ENCODE peak calls at places on chromosomes 1 and 21, in seven cellular contexts. B is OCI-LY7, L is pancreas, G is brain microvascular endothelial cell, C is foreskin fibroblast, O is HFFc6, P is type B pancreatic cell. K is an unnamed sample.
A peak's percentile ranks its signal among the peaks of the same experiment; 100 is the strongest.

GRCh38 chr1:67604778-67605177 is 80.2 kb upstream of the GADD45A start:
- DNase-seq in B (no peak), L (no peak), G (no peak), C (no peak), O (no peak), P (no peak), K (no peak)

GRCh38 chr21:31509108-31510017 is 150.1 kb upstream of the SOD1 start:
- DNase-seq in B (peak; percentile 64), L (no peak), G (peak; percentile 63), C (no peak), O (no peak), P (no peak), K (no peak)

GRCh38 chr1:27436204-27437159 is 44.1 kb downstream of the GPR3 start:
- DNase-seq in B (peak; percentile 66), L (no peak), G (peak; percentile 45), C (peak; percentile 72), O (peak; percentile 42), P (no peak), K (no peak)

GRCh38 chr1:232767381-232768074 is 37.7 kb upstream of the MAP10 start:
- DNase-seq in B (no peak), L (no peak), G (peak; percentile 42), C (peak; percentile 67), O (peak; percentile 6), P (no peak), K (no peak)

GRCh38 chr1:25572708-25573590 is 29.5 kb downstream of the LDLRAP1 start:
- DNase-seq in B (peak; percentile 72), L (no peak), G (peak; percentile 53), C (peak; percentile 84), O (peak; percentile 50), P (peak; percentile 71), K (no peak)

GRCh38 chr1:170704256-170704655 is 40.3 kb downstream of the PRRX1 start:
- DNase-seq in B (no peak), L (no peak), G (no peak), C (peak; percentile 55), O (no peak), P (no peak), K (no peak)

GRCh38 chr1:57124768-57125446 is 159.1 kb upstream of the C8B start:
- DNase-seq in B (no peak), L (no peak), G (peak; percentile 44), C (peak; percentile 23), O (no peak), P (no peak), K (no peak)

GRCh38 chr1:199279872-199280649 is 641.2 kb downstream of the PTPRC start:
- DNase-seq in B (no peak), L (no peak), G (peak; percentile 46), C (peak; percentile 64), O (peak; percentile 43), P (no peak), K (no peak)

GRCh38 chr1:181010789-181011188 is 11.9 kb downstream of the STX6 start:
- DNase-seq in B (no peak), L (no peak), G (peak; percentile 34), C (peak; percentile 59), O (peak; percentile 59), P (no peak), K (no peak)

GRCh38 chr1:225470691-225471452 is 43.0 kb upstream of the LBR start:
- DNase-seq in B (no peak), L (peak; percentile 14), G (no peak), C (no peak), O (no peak), P (no peak), K (no peak)

GRCh38 chr1:111463029-111463683 is 10.6 kb upstream of the C1orf162 start:
- DNase-seq in B (no peak), L (no peak), G (no peak), C (peak; percentile 52), O (no peak), P (no peak), K (no peak)

GRCh38 chr1:156452863-156453262 is 47.7 kb downstream of the MEF2D start:
- DNase-seq in B (no peak), L (no peak), G (no peak), C (no peak), O (no peak), P (no peak), K (no peak)

GRCh38 chr1:168734946-168735345 is 5.9 kb upstream of the DPT start:
- DNase-seq in B (no peak), L (no peak), G (no peak), C (no peak), O (no peak), P (no peak), K (no peak)

GRCh38 chr1:193325771-193326170 is 139.4 kb upstream of the B3GALT2 start:
- DNase-seq in B (no peak), L (no peak), G (no peak), C (no peak), O (no peak), P (no peak), K (no peak)

GRCh38 chr21:35311985-35312384 is 262.9 kb upstream of the RUNX1 start:
- DNase-seq in B (no peak), L (no peak), G (no peak), C (no peak), O (no peak), P (no peak), K (no peak)

GRCh38 chr1:67097305-67097704 is 37.5 kb downstream of the C1orf141 start:
- DNase-seq in B (no peak), L (no peak), G (no peak), C (no peak), O (no peak), P (no peak), K (no peak)

GRCh38 chr1:42937141-42937696 is 21.4 kb downstream of the SLC2A1 start:
- DNase-seq in B (no peak), L (no peak), G (peak; percentile 38), C (peak; percentile 89), O (peak; percentile 69), P (no peak), K (no peak)

GRCh38 chr1:8424539-8425116 is 106.7 kb downstream of the SLC45A1 start:
- DNase-seq in B (peak; percentile 90), L (peak; percentile 62), G (no peak), C (peak; percentile 50), O (no peak), P (no peak), K (no peak)

GRCh38 chr1:185245466-185245865 is 71.6 kb downstream of the IVNS1ABP start:
- DNase-seq in B (no peak), L (no peak), G (no peak), C (peak; percentile 49), O (peak; percentile 55), P (no peak), K (no peak)
- TF ChIP-seq CTCF in B (no peak), L (no peak), G (no peak), C (no peak), O (no peak), P (no peak), K (no peak)

GRCh38 chr21:39153373-39153772 is 29.9 kb downstream of the PSMG1 start:
- DNase-seq in B (peak; percentile 10), L (no peak), G (no peak), C (peak; percentile 20), O (no peak), P (no peak), K (no peak)
- TF ChIP-seq CTCF in B (peak; percentile 69), L (peak; percentile 12), G (peak; percentile 81), C (peak; percentile 56), O (peak; percentile 74), P (peak; percentile 67), K (peak; percentile 29)

GRCh38 chr1:145901312-145902021 is 8.4 kb downstream of the ITGA10 start:
- DNase-seq in B (no peak), L (no peak), G (no peak), C (no peak), O (no peak), P (no peak), K (no peak)
- TF ChIP-seq CTCF in B (no peak), L (no peak), G (peak; percentile 31), C (peak; percentile 6), O (no peak), P (no peak), K (no peak)

GRCh38 chr1:70486676-70487470 is 75.8 kb downstream of the CTH start:
- DNase-seq in B (no peak), L (peak; percentile 45), G (peak; percentile 88), C (peak; percentile 92), O (peak; percentile 79), P (no peak), K (no peak)

GRCh38 chr1:70485624-70486023 is 74.6 kb downstream of the CTH start:
- DNase-seq in B (no peak), L (no peak), G (no peak), C (no peak), O (no peak), P (no peak), K (no peak)

GRCh38 chr1:70487471-70487840 is 76.4 kb downstream of the CTH start:
- DNase-seq in B (no peak), L (no peak), G (no peak), C (no peak), O (no peak), P (no peak), K (no peak)

GRCh38 chr1:70490153-70490552 is 79.1 kb downstream of the CTH start:
- DNase-seq in B (no peak), L (no peak), G (no peak), C (no peak), O (no peak), P (no peak), K (no peak)

GRCh38 chr1:70487910-70488665 is 77.0 kb downstream of the CTH start:
- DNase-seq in B (peak; percentile 56), L (peak; percentile 25), G (peak; percentile 30), C (peak; percentile 52), O (peak; percentile 0), P (no peak), K (no peak)
- TF ChIP-seq CTCF in B (peak; percentile 85), L (peak; percentile 22), G (peak; percentile 84), C (peak; percentile 64), O (peak; percentile 73), P (peak; percentile 72), K (no peak)

DNA sequence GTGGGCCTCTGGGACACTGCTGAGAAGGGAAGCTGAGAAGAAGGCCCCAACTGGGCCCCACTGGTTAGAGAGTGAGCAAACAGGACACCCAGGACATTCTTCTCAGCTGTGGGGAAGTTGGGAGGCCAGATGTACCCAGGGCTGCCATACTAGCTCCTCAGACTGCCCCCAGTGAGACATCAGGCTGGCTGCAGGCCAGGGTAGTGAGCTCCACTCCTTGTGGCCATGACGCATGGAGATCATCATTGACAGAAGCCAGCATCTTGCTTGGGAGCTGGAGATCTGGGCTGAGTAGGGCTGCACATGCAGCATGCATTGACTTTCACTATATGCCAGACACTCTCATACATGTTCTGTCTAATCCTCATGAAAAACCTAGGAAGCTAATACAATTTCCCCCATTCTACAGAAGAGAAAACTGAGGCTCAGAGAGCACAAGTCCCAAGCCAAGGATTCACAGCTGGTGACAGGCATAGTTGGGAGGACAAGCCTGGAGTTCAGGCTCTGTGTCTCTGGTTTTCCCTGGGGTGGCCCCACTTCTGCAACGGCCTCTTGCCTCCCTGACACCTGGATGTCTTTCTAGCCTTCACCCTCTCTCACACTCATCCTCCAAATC is 24.1 kb upstream of the MYCL start:
- DNase-seq in B (no peak), L (no peak), G (no peak), C (peak; percentile 78), O (no peak), P (no peak), K (no peak)
- TF ChIP-seq CTCF in B (no peak), L (no peak), G (no peak), C (no peak), O (no peak), P (no peak), K (no peak)

GRCh38 chr1:6052543-6053205 is 7.0 kb downstream of the KCNAB2 start:
- DNase-seq in B (peak; percentile 42), L (no peak), G (peak; percentile 70), C (peak; percentile 84), O (peak; percentile 52), P (no peak), K (peak; percentile 63)
- TF ChIP-seq CTCF in B (peak; percentile 75), L (no peak), G (peak; percentile 65), C (peak; percentile 41), O (peak; percentile 76), P (peak; percentile 84), K (peak; percentile 55)

K was measured in mesothelial cell of epicardium.